ENCODE peak calls at places on chromosomes 12 and 14, in ten cellular contexts. S is Right ventricle myocardium superior; X is activated naive CD4-positive, alpha-beta T cell; I is activated CD8-positive, alpha-beta memory T cell treated with anti-CD3 and anti-CD28 coated beads, Interleukin-2, amount 50 U/mL, for 48 hours; V is activated CD4-positive, alpha-beta T cell treated with anti-CD3 and anti-CD28 coated beads for 36 hours; W is T-helper 1 cell; N is Kasumi-1; T is fibroblast of pulmonary artery; K is astrocyte of the cerebellum; H is esophagus muscularis mucosa. F is an unnamed sample.

GRCh38 chr12:126247936-126248335 is 1182.7 kb downstream of the AACS start:
- DNase-seq in S (no peak), T (no peak), V (no peak), X (no peak), W (no peak), H (no peak), N (no peak), K (peak), I (no peak), F (no peak)

GRCh38 chr14:102279688-102280348 is 25.1 kb downstream of the MOK start:
- DNase-seq in I (peak), W (no peak), X (no peak), S (no peak), H (no peak), N (no peak), T (peak), V (peak), K (peak), F (peak)

GRCh38 chr12:65325183-65325582 is 46.7 kb downstream of the MSRB3 start:
- DNase-seq in K (no peak), T (no peak), X (no peak), S (no peak), W (no peak), N (no peak), I (no peak), H (no peak), V (no peak), F (no peak)

GRCh38 chr14:43012817-43013216 is 1406.1 kb downstream of the LRFN5 start:
- DNase-seq in K (no peak), I (no peak), W (no peak), N (no peak), H (no peak), X (no peak), T (no peak), V (no peak), S (no peak), F (no peak)

GRCh38 chr12:131947482-131948027 is 2.2 kb upstream of the EP400 start:
- DNase-seq in H (no peak), T (no peak), W (no peak), K (no peak), N (no peak), V (no peak), S (peak), I (peak), X (no peak), F (no peak)

GRCh38 chr14:100155881-100156645 is 3.4 kb downstream of the DEGS2 start:
- DNase-seq in V (no peak), S (no peak), K (no peak), I (no peak), W (no peak), N (no peak), T (no peak), X (no peak), H (no peak), F (no peak)

GRCh38 chr14:23093104-23093503 is 1.8 kb downstream of the ACIN1 start:
- DNase-seq in S (no peak), W (no peak), V (no peak), K (no peak), T (no peak), N (no peak), X (no peak), H (no peak), I (no peak), F (no peak)

GRCh38 chr14:99603471-99603933 is 505 bp downstream of the CCDC85C start:
- DNase-seq in H (no peak), I (peak), X (no peak), K (no peak), T (peak), V (peak), W (peak), N (no peak), S (no peak), F (no peak)

GRCh38 chr12:77239617-77240016 is 174.2 kb upstream of the E2F7 start:
- DNase-seq in W (no peak), V (no peak), N (no peak), K (no peak), H (no peak), I (no peak), T (no peak), S (no peak), X (no peak), F (no peak)

GRCh38 chr14:80940146-80940545 is 1.4 kb downstream of the CEP128 start:
- DNase-seq in W (no peak), N (no peak), S (no peak), K (no peak), T (no peak), X (no peak), V (peak), H (no peak), I (no peak), F (no peak)

GRCh38 chr14:99314623-99315022 is 42.6 kb upstream of the BCL11B start:
- DNase-seq in X (no peak), H (no peak), K (no peak), N (no peak), V (no peak), T (no peak), W (no peak), I (no peak), S (no peak), F (no peak)

GRCh38 chr12:48811454-48812090 is 6.7 kb upstream of the CACNB3 start:
- DNase-seq in S (no peak), H (no peak), V (no peak), K (no peak), I (no peak), W (no peak), X (no peak), N (no peak), T (no peak), F (no peak)

GRCh38 chr12:39692258-39692853 is 72.8 kb upstream of the ABCD2 start:
- DNase-seq in X (no peak), H (no peak), V (no peak), K (peak), I (no peak), W (no peak), S (no peak), N (peak), T (peak), F (no peak)

GRCh38 chr14:37246427-37246829 is 48.7 kb downstream of the MIPOL1 start:
- DNase-seq in I (no peak), N (peak), V (no peak), H (no peak), S (no peak), T (peak), X (no peak), K (peak), W (no peak), F (no peak)

GRCh38 chr14:73239463-73240241 is 2.3 kb downstream of the PAPLN start:
- DNase-seq in W (no peak), I (no peak), K (peak), T (peak), S (peak), V (no peak), X (no peak), H (no peak), N (no peak), F (no peak)

GRCh38 chr12:54195080-54195479 is 6.3 kb upstream of the SMUG1 start:
- DNase-seq in I (no peak), H (no peak), X (no peak), S (no peak), V (no peak), W (no peak), K (no peak), T (no peak), N (no peak), F (no peak)

GRCh38 chr12:93918262-93918661 is 230.1 kb upstream of the PLXNC1 start:
- DNase-seq in V (no peak), S (no peak), X (no peak), H (no peak), K (no peak), I (no peak), W (no peak), N (no peak), T (peak), F (no peak)

GRCh38 chr14:95208598-95208997 is 51.3 kb upstream of the DICER1 start:
- DNase-seq in I (no peak), V (no peak), K (no peak), H (no peak), X (no peak), S (no peak), N (no peak), T (no peak), W (no peak), F (no peak)

GRCh38 chr14:32421781-32422180 is 92.7 kb downstream of the AKAP6 start:
- DNase-seq in V (no peak), X (no peak), W (no peak), T (no peak), N (no peak), I (no peak), H (no peak), K (no peak), S (no peak), F (no peak)

GRCh38 chr14:32070282-32070681 is 6.8 kb upstream of the ARHGAP5 start:
- DNase-seq in N (no peak), W (no peak), K (no peak), V (no peak), H (no peak), T (no peak), X (no peak), S (no peak), I (no peak), F (no peak)

GRCh38 chr14:29227631-29228030 is 461.0 kb downstream of the FOXG1 start:
- DNase-seq in N (no peak), S (no peak), V (no peak), I (no peak), X (no peak), W (no peak), H (no peak), K (no peak), T (peak), F (no peak)

GRCh38 chr14:100804558-100805309 is 21.2 kb upstream of the MEG3 start:
- DNase-seq in V (no peak), W (no peak), T (no peak), H (no peak), S (peak), I (no peak), X (no peak), K (no peak), N (no peak), F (no peak)

GRCh38 chr12:53744730-53745129 is 7.0 kb downstream of the CISTR start:
- DNase-seq in X (no peak), S (no peak), K (no peak), N (no peak), H (no peak), T (no peak), I (no peak), V (no peak), W (no peak), F (no peak)

GRCh38 chr14:60514378-60515243 is 5.7 kb downstream of the SIX6 start:
- DNase-seq in N (no peak), H (no peak), W (no peak), X (no peak), V (peak), T (no peak), S (no peak), K (no peak), I (peak), F (no peak)

GRCh38 chr12:124910561-124911478 is 3.6 kb downstream of the UBC start:
- DNase-seq in S (no peak), T (peak), W (no peak), I (no peak), K (no peak), H (no peak), N (no peak), V (no peak), X (no peak), F (no peak)

GRCh38 chr14:100531591-100532121 is 55.6 kb downstream of the BEGAIN start:
- DNase-seq in T (no peak), W (peak), H (no peak), N (no peak), X (no peak), S (no peak), K (no peak), I (peak), V (peak), F (no peak)

GRCh38 chr14:36524874-36525745 is 5.1 kb upstream of the NKX2-1 start:
- DNase-seq in W (no peak), K (no peak), S (no peak), N (no peak), I (peak), T (no peak), X (no peak), V (peak), H (peak), F (no peak)

GRCh38 chr12:45577844-45578399 is 151.6 kb upstream of the ARID2 start:
- DNase-seq in S (no peak), W (no peak), I (no peak), K (no peak), T (peak), V (no peak), N (no peak), H (no peak), X (no peak), F (no peak)

GRCh38 chr14:98999901-99000300 is 272.1 kb downstream of the BCL11B start:
- DNase-seq in T (no peak), S (no peak), W (no peak), V (no peak), I (no peak), H (peak), N (no peak), K (no peak), X (no peak), F (no peak)

GRCh38 chr14:98928418-98928817 is 343.6 kb downstream of the BCL11B start:
- DNase-seq in X (no peak), V (no peak), I (no peak), W (no peak), N (no peak), H (no peak), S (no peak), T (no peak), K (no peak), F (no peak)

GRCh38 chr12:76519538-76519937 is 40.0 kb downstream of the OSBPL8 start:
- DNase-seq in T (peak), X (no peak), W (no peak), V (peak), H (no peak), I (no peak), N (peak), S (no peak), K (no peak), F (no peak)

GRCh38 chr12:23559268-23559753 is 390.2 kb downstream of the SOX5 start:
- DNase-seq in H (no peak), X (no peak), W (no peak), V (no peak), K (no peak), N (no peak), S (no peak), T (no peak), I (no peak), F (no peak)

GRCh38 chr12:116299548-116300150 is 22.2 kb upstream of the MED13L start:
- DNase-seq in K (no peak), V (no peak), N (no peak), S (no peak), T (no peak), W (no peak), I (no peak), H (no peak), X (no peak), F (no peak)

GRCh38 chr14:93759781-93760307 is 28.4 kb downstream of the PRIMA1 start:
- DNase-seq in T (no peak), I (no peak), S (peak), H (no peak), X (no peak), V (no peak), W (no peak), K (no peak), N (no peak), F (no peak)

GRCh38 chr12:27982951-27983350 is 10.4 kb upstream of the PTHLH start:
- DNase-seq in X (no peak), S (no peak), K (no peak), W (no peak), I (no peak), N (no peak), V (no peak), T (no peak), H (no peak), F (no peak)

GRCh38 chr12:674272-674781 is 11.1 kb upstream of the NINJ2 start:
- DNase-seq in X (peak), N (peak), I (peak), H (no peak), K (no peak), T (no peak), W (peak), V (peak), S (no peak), F (no peak)

F was measured in GOT3.